ENCODE peak calls at places on chromosomes 5 and 9, in seven cellular contexts. One of them, this sample, is unnamed.

GRCh38 chr5:14871084-14871572 is 450 bp downstream of the ANKH start:
- DNase-seq in BJ: no peak
- DNase-seq in choroid plexus epithelial cell: no peak
- DNase-seq in natural killer cell: no peak
- DNase-seq in NB4: peak
- DNase-seq in right atrium auricular region: no peak
- DNase-seq in CD4-positive, alpha-beta T cell: peak
- DNase-seq in this sample: peak

GRCh38 chr5:111133436-111133751 is 41.2 kb downstream of the WDR36 start:
- DNase-seq in BJ: no peak
- DNase-seq in choroid plexus epithelial cell: no peak
- DNase-seq in natural killer cell: no peak
- DNase-seq in NB4: no peak
- DNase-seq in right atrium auricular region: no peak
- DNase-seq in CD4-positive, alpha-beta T cell: no peak
- DNase-seq in this sample: no peak

GRCh38 chr9:89247431-89248370 is 63.3 kb upstream of the CKS2 start:
- DNase-seq in BJ: no peak
- DNase-seq in choroid plexus epithelial cell: peak
- DNase-seq in natural killer cell: no peak
- DNase-seq in NB4: peak
- DNase-seq in right atrium auricular region: no peak
- DNase-seq in CD4-positive, alpha-beta T cell: no peak
- DNase-seq in this sample: no peak

GRCh38 chr9:2043243-2043642 is 28.1 kb downstream of the SMARCA2 start:
- DNase-seq in BJ: no peak
- DNase-seq in choroid plexus epithelial cell: no peak
- DNase-seq in natural killer cell: no peak
- DNase-seq in NB4: no peak
- DNase-seq in right atrium auricular region: no peak
- DNase-seq in CD4-positive, alpha-beta T cell: no peak
- DNase-seq in this sample: no peak

GRCh38 chr9:124284940-124285441 is 27.2 kb downstream of the NEK6 start:
- DNase-seq in BJ: peak
- DNase-seq in choroid plexus epithelial cell: peak
- DNase-seq in natural killer cell: no peak
- DNase-seq in NB4: no peak
- DNase-seq in right atrium auricular region: no peak
- DNase-seq in CD4-positive, alpha-beta T cell: no peak
- DNase-seq in this sample: no peak

GRCh38 chr9:113687680-113688371 is 188.3 kb upstream of the ZNF618 start:
- DNase-seq in BJ: no peak
- DNase-seq in choroid plexus epithelial cell: peak
- DNase-seq in natural killer cell: no peak
- DNase-seq in NB4: no peak
- DNase-seq in right atrium auricular region: no peak
- DNase-seq in CD4-positive, alpha-beta T cell: no peak
- DNase-seq in this sample: no peak

GRCh38 chr9:93186151-93186715 is 2.3 kb downstream of the WNK2 start:
- DNase-seq in BJ: no peak
- DNase-seq in choroid plexus epithelial cell: no peak
- DNase-seq in natural killer cell: no peak
- DNase-seq in NB4: no peak
- DNase-seq in right atrium auricular region: no peak
- DNase-seq in CD4-positive, alpha-beta T cell: no peak
- DNase-seq in this sample: no peak

GRCh38 chr9:71506821-71507220 is 261.5 kb downstream of the CEMIP2 start:
- DNase-seq in BJ: peak
- DNase-seq in choroid plexus epithelial cell: peak
- DNase-seq in natural killer cell: no peak
- DNase-seq in NB4: peak
- DNase-seq in right atrium auricular region: no peak
- DNase-seq in CD4-positive, alpha-beta T cell: no peak
- DNase-seq in this sample: no peak

GRCh38 chr9:97366476-97366875 is 45.4 kb upstream of the TDRD7 start:
- DNase-seq in BJ: no peak
- DNase-seq in choroid plexus epithelial cell: no peak
- DNase-seq in natural killer cell: no peak
- DNase-seq in NB4: peak
- DNase-seq in right atrium auricular region: no peak
- DNase-seq in CD4-positive, alpha-beta T cell: no peak
- DNase-seq in this sample: no peak

GRCh38 chr9:97362777-97363545 is 48.9 kb upstream of the TDRD7 start:
- DNase-seq in BJ: no peak
- DNase-seq in choroid plexus epithelial cell: no peak
- DNase-seq in natural killer cell: no peak
- DNase-seq in NB4: peak
- DNase-seq in right atrium auricular region: no peak
- DNase-seq in CD4-positive, alpha-beta T cell: no peak
- DNase-seq in this sample: no peak

GRCh38 chr9:97364769-97365490 is 47.0 kb upstream of the TDRD7 start:
- DNase-seq in BJ: no peak
- DNase-seq in choroid plexus epithelial cell: no peak
- DNase-seq in natural killer cell: no peak
- DNase-seq in NB4: no peak
- DNase-seq in right atrium auricular region: no peak
- DNase-seq in CD4-positive, alpha-beta T cell: no peak
- DNase-seq in this sample: no peak

GRCh38 chr9:97365634-97366033 is 46.3 kb upstream of the TDRD7 start:
- DNase-seq in BJ: no peak
- DNase-seq in choroid plexus epithelial cell: no peak
- DNase-seq in natural killer cell: no peak
- DNase-seq in NB4: peak
- DNase-seq in right atrium auricular region: no peak
- DNase-seq in CD4-positive, alpha-beta T cell: no peak
- DNase-seq in this sample: no peak

DNA sequence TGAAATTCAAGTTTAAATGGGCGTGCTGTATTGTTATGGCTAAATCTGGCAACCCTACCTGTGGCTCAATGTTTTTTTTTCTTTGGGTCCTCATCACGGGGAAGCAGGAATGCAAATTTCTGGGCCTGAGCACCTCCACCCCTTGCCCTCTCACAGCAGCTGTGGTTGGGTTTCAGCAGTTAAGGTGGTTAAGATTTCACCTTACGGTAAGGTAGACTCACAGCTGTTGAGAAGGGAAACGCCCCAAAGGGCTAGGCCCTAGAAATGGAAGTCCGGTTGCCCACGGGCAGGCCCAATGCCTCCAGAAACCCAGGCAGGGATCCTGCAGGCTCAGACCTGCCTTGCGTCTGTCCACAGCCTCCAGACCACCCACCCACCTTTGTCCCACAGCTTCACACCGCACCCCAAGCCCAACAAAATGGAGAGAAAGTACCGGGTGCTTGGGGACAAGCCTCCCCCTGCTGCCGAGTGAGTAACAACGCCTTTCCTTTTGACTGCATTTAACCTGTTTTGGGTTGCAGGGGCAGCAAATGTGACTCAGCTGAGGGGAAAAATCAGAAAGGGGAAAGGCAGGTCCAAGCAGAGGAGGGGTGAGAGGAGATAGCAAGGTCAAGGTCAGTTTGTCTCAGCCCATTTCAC is 48.1 kb upstream of the TDRD7 start:
- DNase-seq in BJ: no peak
- DNase-seq in choroid plexus epithelial cell: no peak
- DNase-seq in natural killer cell: no peak
- DNase-seq in NB4: no peak
- DNase-seq in right atrium auricular region: no peak
- DNase-seq in CD4-positive, alpha-beta T cell: no peak
- DNase-seq in this sample: no peak
- TF ChIP-seq CTCF in BJ: no peak
- TF ChIP-seq CTCF in choroid plexus epithelial cell: no peak
- TF ChIP-seq CTCF in natural killer cell: no peak
- TF ChIP-seq CTCF in NB4: no peak
- TF ChIP-seq CTCF in right atrium auricular region: no peak
- TF ChIP-seq CTCF in CD4-positive, alpha-beta T cell: no peak
- TF ChIP-seq CTCF in this sample: no peak

GRCh38 chr5:32520995-32521394 is 64.4 kb upstream of the SUB1 start:
- DNase-seq in BJ: no peak
- DNase-seq in choroid plexus epithelial cell: peak
- DNase-seq in natural killer cell: no peak
- DNase-seq in NB4: no peak
- DNase-seq in right atrium auricular region: no peak
- DNase-seq in CD4-positive, alpha-beta T cell: no peak
- DNase-seq in this sample: no peak

GRCh38 chr5:32526815-32527214 is 58.5 kb upstream of the SUB1 start:
- DNase-seq in BJ: no peak
- DNase-seq in choroid plexus epithelial cell: no peak
- DNase-seq in natural killer cell: no peak
- DNase-seq in NB4: no peak
- DNase-seq in right atrium auricular region: no peak
- DNase-seq in CD4-positive, alpha-beta T cell: no peak
- DNase-seq in this sample: no peak

GRCh38 chr5:32520326-32520725 is 65.0 kb upstream of the SUB1 start:
- DNase-seq in BJ: no peak
- DNase-seq in choroid plexus epithelial cell: no peak
- DNase-seq in natural killer cell: no peak
- DNase-seq in NB4: no peak
- DNase-seq in right atrium auricular region: no peak
- DNase-seq in CD4-positive, alpha-beta T cell: no peak
- DNase-seq in this sample: no peak

GRCh38 chr5:32522429-32523143 is 62.8 kb upstream of the SUB1 start:
- DNase-seq in BJ: no peak
- DNase-seq in choroid plexus epithelial cell: peak
- DNase-seq in natural killer cell: no peak
- DNase-seq in NB4: peak
- DNase-seq in right atrium auricular region: peak
- DNase-seq in CD4-positive, alpha-beta T cell: peak
- DNase-seq in this sample: no peak

DNA sequence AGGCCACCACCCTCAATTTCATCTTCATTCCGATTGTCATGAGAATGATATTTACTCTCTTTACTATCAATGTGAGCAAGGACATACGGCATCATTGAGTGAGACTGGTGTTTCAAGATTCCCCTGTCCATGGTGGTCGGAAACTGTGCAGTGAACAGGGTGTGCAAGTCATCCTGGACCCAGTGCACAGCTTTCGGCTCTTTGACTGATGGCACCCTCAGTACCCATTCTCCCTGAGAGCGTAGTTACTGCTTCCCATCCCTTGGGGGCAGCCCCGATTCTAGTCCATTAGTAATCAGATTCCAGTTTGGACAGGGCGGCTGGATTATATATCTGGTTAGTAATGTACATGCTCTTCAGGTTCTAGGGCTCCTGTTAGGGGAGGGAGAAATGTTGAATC is 61.7 kb upstream of the SUB1 start:
- DNase-seq in BJ: no peak
- DNase-seq in choroid plexus epithelial cell: no peak
- DNase-seq in natural killer cell: no peak
- DNase-seq in NB4: peak
- DNase-seq in right atrium auricular region: no peak
- DNase-seq in CD4-positive, alpha-beta T cell: no peak
- DNase-seq in this sample: no peak
- TF ChIP-seq CTCF in BJ: no peak
- TF ChIP-seq CTCF in choroid plexus epithelial cell: peak
- TF ChIP-seq CTCF in natural killer cell: no peak
- TF ChIP-seq CTCF in NB4: peak
- TF ChIP-seq CTCF in right atrium auricular region: no peak
- TF ChIP-seq CTCF in CD4-positive, alpha-beta T cell: no peak
- TF ChIP-seq CTCF in this sample: no peak

GRCh38 chr9:134175291-134175807 is 11.0 kb upstream of the RNU6ATAC start:
- DNase-seq in BJ: no peak
- DNase-seq in choroid plexus epithelial cell: no peak
- DNase-seq in natural killer cell: no peak
- DNase-seq in NB4: peak
- DNase-seq in right atrium auricular region: no peak
- DNase-seq in CD4-positive, alpha-beta T cell: no peak
- DNase-seq in this sample: no peak

GRCh38 chr9:134176599-134176968 is 12.2 kb upstream of the RNU6ATAC start:
- DNase-seq in BJ: no peak
- DNase-seq in choroid plexus epithelial cell: no peak
- DNase-seq in natural killer cell: no peak
- DNase-seq in NB4: peak
- DNase-seq in right atrium auricular region: no peak
- DNase-seq in CD4-positive, alpha-beta T cell: no peak
- DNase-seq in this sample: no peak

GRCh38 chr9:134174526-134175290 is 10.3 kb upstream of the RNU6ATAC start:
- DNase-seq in BJ: no peak
- DNase-seq in choroid plexus epithelial cell: no peak
- DNase-seq in natural killer cell: no peak
- DNase-seq in NB4: no peak
- DNase-seq in right atrium auricular region: no peak
- DNase-seq in CD4-positive, alpha-beta T cell: no peak
- DNase-seq in this sample: no peak

GRCh38 chr9:134177186-134177585 is 12.8 kb upstream of the RNU6ATAC start:
- DNase-seq in BJ: no peak
- DNase-seq in choroid plexus epithelial cell: no peak
- DNase-seq in natural killer cell: no peak
- DNase-seq in NB4: no peak
- DNase-seq in right atrium auricular region: no peak
- DNase-seq in CD4-positive, alpha-beta T cell: no peak
- DNase-seq in this sample: no peak

DNA sequence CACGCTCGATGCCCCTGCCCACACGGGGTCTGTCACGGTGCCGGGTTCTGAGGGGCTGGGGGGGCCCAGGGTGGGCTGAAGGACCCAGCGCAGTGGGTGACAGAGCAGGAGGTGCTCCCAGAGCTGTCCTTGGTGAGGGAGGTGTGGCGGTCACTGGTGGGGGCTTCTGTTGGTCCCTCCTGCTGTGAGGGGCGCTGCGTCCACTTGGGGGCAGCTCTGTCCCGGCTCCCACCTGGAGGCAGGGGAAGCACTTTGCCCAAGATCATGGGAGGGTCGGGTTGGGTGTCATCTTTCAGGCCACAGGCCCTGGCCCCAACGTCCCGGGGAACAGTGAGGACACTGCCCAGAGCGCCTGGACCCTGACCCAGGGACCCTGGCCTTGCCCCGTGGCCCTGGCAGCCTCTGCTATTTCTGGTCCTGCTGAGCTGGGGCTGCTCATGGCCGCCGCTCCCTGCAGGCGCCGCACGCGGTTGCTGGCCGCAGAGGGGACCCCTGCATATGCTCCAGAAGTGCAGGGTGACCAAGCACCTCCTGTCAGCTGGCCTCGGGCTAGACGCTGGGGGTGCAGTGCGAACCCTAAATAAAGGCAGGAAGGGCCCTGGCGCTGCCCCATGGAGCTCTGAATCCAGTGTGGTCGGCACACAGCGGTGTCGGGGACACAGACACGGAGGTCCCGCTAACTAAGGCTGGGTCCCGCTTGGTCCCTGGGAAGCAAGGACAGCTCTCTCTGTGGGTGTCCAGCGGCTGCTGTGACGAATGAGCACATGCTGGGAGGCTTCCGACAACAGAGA is 11.6 kb upstream of the RNU6ATAC start:
- DNase-seq in BJ: no peak
- DNase-seq in choroid plexus epithelial cell: no peak
- DNase-seq in natural killer cell: no peak
- DNase-seq in NB4: peak
- DNase-seq in right atrium auricular region: no peak
- DNase-seq in CD4-positive, alpha-beta T cell: no peak
- DNase-seq in this sample: no peak
- TF ChIP-seq CTCF in BJ: no peak
- TF ChIP-seq CTCF in choroid plexus epithelial cell: peak
- TF ChIP-seq CTCF in natural killer cell: no peak
- TF ChIP-seq CTCF in NB4: no peak
- TF ChIP-seq CTCF in right atrium auricular region: peak
- TF ChIP-seq CTCF in CD4-positive, alpha-beta T cell: no peak
- TF ChIP-seq CTCF in this sample: peak

GRCh38 chr5:176824604-176825003 is 14.2 kb downstream of the UNC5A start:
- DNase-seq in BJ: no peak
- DNase-seq in choroid plexus epithelial cell: no peak
- DNase-seq in natural killer cell: no peak
- DNase-seq in NB4: no peak
- DNase-seq in right atrium auricular region: no peak
- DNase-seq in CD4-positive, alpha-beta T cell: no peak
- DNase-seq in this sample: no peak

GRCh38 chr5:176823076-176823481 is 12.7 kb downstream of the UNC5A start:
- DNase-seq in BJ: no peak
- DNase-seq in choroid plexus epithelial cell: no peak
- DNase-seq in natural killer cell: no peak
- DNase-seq in NB4: no peak
- DNase-seq in right atrium auricular region: no peak
- DNase-seq in CD4-positive, alpha-beta T cell: no peak
- DNase-seq in this sample: no peak

GRCh38 chr5:176823869-176824412 is 13.6 kb downstream of the UNC5A start:
- DNase-seq in BJ: no peak
- DNase-seq in choroid plexus epithelial cell: no peak
- DNase-seq in natural killer cell: no peak
- DNase-seq in NB4: no peak
- DNase-seq in right atrium auricular region: no peak
- DNase-seq in CD4-positive, alpha-beta T cell: no peak
- DNase-seq in this sample: no peak

GRCh38 chr5:176825957-176826356 is 15.6 kb downstream of the UNC5A start:
- DNase-seq in BJ: no peak
- DNase-seq in choroid plexus epithelial cell: no peak
- DNase-seq in natural killer cell: no peak
- DNase-seq in NB4: no peak
- DNase-seq in right atrium auricular region: no peak
- DNase-seq in CD4-positive, alpha-beta T cell: no peak
- DNase-seq in this sample: no peak

GRCh38 chr5:176825234-176825633 is 14.9 kb downstream of the UNC5A start:
- DNase-seq in BJ: no peak
- DNase-seq in choroid plexus epithelial cell: no peak
- DNase-seq in natural killer cell: no peak
- DNase-seq in NB4: no peak
- DNase-seq in right atrium auricular region: no peak
- DNase-seq in CD4-positive, alpha-beta T cell: no peak
- DNase-seq in this sample: no peak
- TF ChIP-seq CTCF in BJ: no peak
- TF ChIP-seq CTCF in choroid plexus epithelial cell: no peak
- TF ChIP-seq CTCF in natural killer cell: no peak
- TF ChIP-seq CTCF in NB4: no peak
- TF ChIP-seq CTCF in right atrium auricular region: no peak
- TF ChIP-seq CTCF in CD4-positive, alpha-beta T cell: no peak
- TF ChIP-seq CTCF in this sample: no peak

This sample was measured in progenitor cell of endocrine pancreas.